ENCODE peak calls at places on chromosomes 6 and 20, in five cellular contexts. O is Calu3, M is fibroblast of the aortic adventitia, N is Caco-2, P is spleen. J is an unnamed sample.

GRCh38 chr6:19836799-19837510 is at the start of gene ID4:
- DNase-seq in O (peak; percentile 61), M (peak; percentile 97), N (no peak), P (no peak), J (no peak)

GRCh38 chr6:13355969-13356368 is 27.6 kb upstream of the TBC1D7 start:
- DNase-seq in O (no peak), M (no peak), N (no peak), P (no peak), J (peak; percentile 57)

GRCh38 chr6:27829453-27830211 is 82.6 kb downstream of the OR2B2 start:
- DNase-seq in O (no peak), M (no peak), N (no peak), P (no peak), J (no peak)

GRCh38 chr6:158487495-158487894 is 72.4 kb upstream of the TMEM181 start:
- DNase-seq in O (no peak), M (no peak), N (no peak), P (no peak), J (no peak)

GRCh38 chr20:43440531-43440930 is 17.2 kb upstream of the SRSF6 start:
- DNase-seq in O (no peak), M (no peak), N (no peak), P (peak; percentile 21), J (no peak)

GRCh38 chr20:57675773-57676172 is 34.0 kb downstream of the PMEPA1 start:
- DNase-seq in O (no peak), M (no peak), N (no peak), P (no peak), J (no peak)

GRCh38 chr6:131754088-131754487 is 43.3 kb upstream of the CTAGE9 start:
- DNase-seq in O (no peak), M (peak; percentile 51), N (no peak), P (no peak), J (no peak)

GRCh38 chr6:2663123-2663522 is 87.6 kb downstream of the MYLK4 start:
- DNase-seq in O (no peak), M (no peak), N (no peak), P (no peak), J (peak; percentile 30)

GRCh38 chr6:100484474-100484873 is 19.8 kb upstream of the SIM1 start:
- DNase-seq in O (no peak), M (no peak), N (no peak), P (no peak), J (no peak)

GRCh38 chr6:169256518-169256917 is 2.9 kb upstream of the THBS2 start:
- DNase-seq in O (no peak), M (no peak), N (no peak), P (no peak), J (no peak)

GRCh38 chr6:161835426-161836029 is 561.7 kb upstream of the AGPAT4 start:
- DNase-seq in O (no peak), M (no peak), N (no peak), P (no peak), J (no peak)

GRCh38 chr20:12984069-12984765 is 24.6 kb upstream of the SPTLC3 start:
- DNase-seq in O (no peak), M (peak; percentile 80), N (no peak), P (no peak), J (no peak)

GRCh38 chr20:1568166-1568490 is 10.6 kb upstream of the SIRPD start:
- DNase-seq in O (no peak), M (no peak), N (no peak), P (no peak), J (no peak)

GRCh38 chr20:43949741-43950618 is 35.3 kb downstream of the TOX2 start:
- DNase-seq in O (no peak), M (no peak), N (no peak), P (peak; percentile 91), J (peak; percentile 91)

GRCh38 chr6:56902551-56903464 is 52.1 kb upstream of the BEND6 start:
- DNase-seq in O (no peak), M (peak; percentile 87), N (peak; percentile 13), P (no peak), J (no peak)

GRCh38 chr20:10842116-10842515 is 168.3 kb upstream of the JAG1 start:
- DNase-seq in O (no peak), M (no peak), N (no peak), P (no peak), J (no peak)

GRCh38 chr20:50290815-50291214 is 100.2 kb downstream of the CEBPB start:
- DNase-seq in O (no peak), M (no peak), N (no peak), P (no peak), J (no peak)

GRCh38 chr20:50289581-50289980 is 99.0 kb downstream of the CEBPB start:
- DNase-seq in O (no peak), M (no peak), N (no peak), P (no peak), J (no peak)

GRCh38 chr20:50292324-50293243 is 102.0 kb downstream of the CEBPB start:
- DNase-seq in O (peak; percentile 85), M (peak; percentile 99), N (no peak), P (peak; percentile 93), J (peak; percentile 63)

GRCh38 chr20:50293244-50294139 is 102.9 kb downstream of the CEBPB start:
- DNase-seq in O (no peak), M (no peak), N (no peak), P (peak; percentile 65), J (no peak)

DNA sequence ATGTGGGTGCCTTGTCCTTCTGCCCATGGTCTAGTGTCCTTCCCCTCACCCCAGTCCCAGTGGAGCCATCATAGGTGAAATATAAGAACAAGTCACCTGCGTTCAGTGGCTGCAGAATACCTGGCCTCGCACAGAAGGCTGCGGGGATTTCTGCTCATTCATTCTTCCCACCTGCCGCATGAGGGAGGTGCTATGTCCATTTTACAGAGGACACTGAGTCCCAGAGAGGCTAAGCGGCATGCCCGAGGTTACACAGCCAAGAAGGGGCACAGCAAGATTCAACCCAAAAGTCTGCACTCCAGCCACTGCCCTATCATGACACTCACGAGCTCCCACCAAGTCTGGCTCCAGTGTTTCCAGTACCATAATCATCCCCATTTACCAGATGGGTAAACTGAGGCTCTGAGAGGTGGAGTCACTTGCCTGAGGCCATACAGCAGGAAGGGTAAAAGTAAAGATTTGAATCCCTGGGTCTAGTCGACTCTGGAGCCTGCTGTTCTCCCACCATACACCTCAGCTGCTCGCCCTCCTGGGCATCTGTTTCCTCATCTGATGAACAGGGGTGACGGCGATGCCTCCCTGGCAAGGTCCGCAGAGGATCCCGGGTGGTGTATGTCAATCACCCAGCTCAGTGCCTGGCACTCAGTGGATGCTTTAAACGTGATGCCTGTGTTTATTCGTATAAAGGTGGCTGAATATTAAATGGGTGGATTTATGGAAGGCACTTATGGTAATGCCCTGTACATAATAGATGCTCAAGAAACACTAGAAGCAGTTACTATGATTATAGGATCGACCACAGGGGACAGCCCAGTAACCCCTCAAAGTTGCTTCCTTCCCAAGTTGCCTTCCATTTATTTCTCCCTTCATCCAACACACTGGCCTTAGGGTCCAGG is 101.0 kb downstream of the CEBPB start:
- DNase-seq in O (no peak), M (no peak), N (no peak), P (peak; percentile 63), J (no peak)
- TF ChIP-seq CTCF in O (no peak), M (no peak), N (no peak), P (no peak), J (no peak)

GRCh38 chr6:107540465-107540857 is 50.5 kb downstream of the SOBP start:
- DNase-seq in O (no peak), M (no peak), N (peak; percentile 5), P (no peak), J (no peak)
- TF ChIP-seq CTCF in O (no peak), M (no peak), N (no peak), P (no peak), J (no peak)

GRCh38 chr6:116941727-116942126 is 64.7 kb downstream of the RFX6 start:
- DNase-seq in O (no peak), M (no peak), N (peak; percentile 5), P (no peak), J (no peak)
- TF ChIP-seq CTCF in O (no peak), M (no peak), N (no peak), P (no peak), J (no peak)

DNA sequence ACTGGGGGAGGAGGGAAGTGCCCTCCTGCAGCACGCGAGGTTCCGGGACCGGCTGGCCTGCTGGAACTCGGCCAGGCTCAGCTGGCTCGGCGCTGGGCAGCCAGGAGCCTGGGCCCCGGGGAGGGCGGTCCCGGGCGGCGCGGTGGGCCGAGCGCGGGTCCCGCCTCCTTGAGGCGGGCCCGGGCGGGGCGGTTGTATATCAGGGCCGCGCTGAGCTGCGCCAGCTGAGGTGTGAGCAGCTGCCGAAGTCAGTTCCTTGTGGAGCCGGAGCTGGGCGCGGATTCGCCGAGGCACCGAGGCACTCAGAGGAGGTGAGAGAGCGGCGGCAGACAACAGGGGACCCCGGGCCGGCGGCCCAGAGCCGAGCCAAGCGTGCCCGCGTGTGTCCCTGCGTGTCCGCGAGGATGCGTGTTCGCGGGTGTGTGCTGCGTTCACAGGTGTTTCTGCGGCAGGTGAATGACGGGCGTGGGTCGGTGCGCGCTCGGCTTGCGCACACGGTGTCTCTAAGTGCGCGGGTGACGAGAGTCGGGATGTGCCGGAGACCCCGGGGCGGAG is at the start of gene CDKN1A:
- DNase-seq in O (peak; percentile 96), M (peak; percentile 95), N (peak; percentile 89), P (peak; percentile 95), J (peak; percentile 84)
- TF ChIP-seq CTCF in O (no peak), M (no peak), N (no peak), P (no peak), J (no peak)

GRCh38 chr20:20829694-20830093 is 117.2 kb upstream of the RALGAPA2 start:
- DNase-seq in O (no peak), M (no peak), N (no peak), P (no peak), J (no peak)

GRCh38 chr20:20831794-20832193 is 119.3 kb upstream of the RALGAPA2 start:
- DNase-seq in O (no peak), M (no peak), N (no peak), P (no peak), J (no peak)

GRCh38 chr20:20827992-20828597 is 115.7 kb upstream of the RALGAPA2 start:
- DNase-seq in O (no peak), M (no peak), N (no peak), P (no peak), J (no peak)

GRCh38 chr20:20835897-20836296 is 123.5 kb upstream of the RALGAPA2 start:
- DNase-seq in O (no peak), M (no peak), N (no peak), P (no peak), J (no peak)

GRCh38 chr20:20832715-20833114 is 120.3 kb upstream of the RALGAPA2 start:
- DNase-seq in O (no peak), M (no peak), N (no peak), P (no peak), J (no peak)
- TF ChIP-seq CTCF in O (no peak), M (no peak), N (peak; percentile 9), P (no peak), J (no peak)

GRCh38 chr6:124052120-124052519 is 248.5 kb downstream of the NKAIN2 start:
- DNase-seq in O (no peak), M (no peak), N (no peak), P (no peak), J (no peak)
- TF ChIP-seq CTCF in O (no peak), M (no peak), N (no peak), P (no peak), J (no peak)

J was measured in activated CD8-positive, alpha-beta T cell treated with anti-CD3 and anti-CD28 coated beads for 36 hours.